ENCODE peak calls at places on chromosome 19, in four cellular contexts. K is A549, C is lung, E is AG10803. H is an unnamed sample.
A peak's percentile ranks its signal among the peaks of the same experiment; 100 is the strongest.

GRCh38 chr19:2095338-2095938 is 688 bp downstream of the MOB3A start:
- DNase-seq in K (no peak), C (no peak), E (no peak), H (no peak)

GRCh38 chr19:46080561-46080960 is 39.8 kb upstream of the IGFL4 start:
- DNase-seq in E (peak; percentile 92), K (peak; percentile 65), C (no peak), H (peak; percentile 89)

GRCh38 chr19:37361994-37362393 is 8.9 kb upstream of the ZNF527 start:
- DNase-seq in K (no peak), C (no peak), E (peak; percentile 1), H (peak; percentile 42)

GRCh38 chr19:44753932-44754742 is 5.6 kb downstream of the BCL3 start:
- DNase-seq in K (peak; percentile 90), E (peak; percentile 86), C (peak; percentile 96), H (peak; percentile 90)

GRCh38 chr19:4866595-4867424 is 657 bp downstream of the PLIN3 start:
- DNase-seq in E (peak; percentile 48), C (peak; percentile 63), K (no peak), H (peak; percentile 38)

GRCh38 chr19:18392417-18392816 is 5.0 kb downstream of the LRRC25 start:
- DNase-seq in C (peak; percentile 64), K (no peak), E (no peak), H (peak; percentile 75)

GRCh38 chr19:788821-789472 is 8.3 kb upstream of the PTBP1 start:
- DNase-seq in E (peak; percentile 54), K (no peak), C (no peak), H (no peak)

GRCh38 chr19:1861599-1862031 is 1.8 kb downstream of the KLF16 start:
- DNase-seq in C (no peak), K (no peak), E (no peak), H (no peak)

GRCh38 chr19:57016076-57016475 is 103.7 kb upstream of the USP29 start:
- DNase-seq in C (no peak), E (no peak), K (no peak), H (no peak)

GRCh38 chr19:9709305-9709704 is 34.4 kb upstream of the ZNF562 start:
- DNase-seq in C (no peak), E (no peak), K (no peak), H (no peak)

GRCh38 chr19:45485301-45486077 is 11.4 kb downstream of the RTN2 start:
- DNase-seq in K (peak; percentile 97), C (peak; percentile 98), E (peak; percentile 93), H (peak; percentile 94)

GRCh38 chr19:50427997-50428425 is 4.7 kb upstream of the MYBPC2 start:
- DNase-seq in C (peak; percentile 86), E (peak; percentile 69), K (no peak), H (peak; percentile 84)

GRCh38 chr19:55212447-55212846 is 3.1 kb upstream of the PTPRH start:
- DNase-seq in K (peak; percentile 81), C (no peak), E (no peak), H (no peak)

GRCh38 chr19:28582807-28583206 is 630.1 kb downstream of the UQCRFS1 start:
- DNase-seq in C (no peak), K (no peak), E (no peak), H (no peak)

GRCh38 chr19:10061717-10062310 is 24.3 kb upstream of the SHFL start:
- DNase-seq in C (no peak), E (no peak), K (no peak), H (no peak)

GRCh38 chr19:10086904-10087256 is 763 bp downstream of the SHFL start:
- DNase-seq in E (no peak), K (no peak), C (no peak), H (no peak)

GRCh38 chr19:40217921-40218890 is at the start of gene TTC9B:
- DNase-seq in E (no peak), C (no peak), K (peak; percentile 51), H (no peak)

GRCh38 chr19:57233207-57233606 is 2.4 kb downstream of the AURKC start:
- DNase-seq in E (no peak), C (no peak), K (no peak), H (no peak)

GRCh38 chr19:6800991-6801396 is 28.5 kb downstream of the VAV1 start:
- DNase-seq in C (no peak), K (peak; percentile 96), E (peak; percentile 82), H (peak; percentile 34)

GRCh38 chr19:48757089-48757675 is 1.9 kb downstream of the FGF21 start:
- DNase-seq in E (no peak), C (no peak), K (no peak), H (no peak)

GRCh38 chr19:10332158-10332964 is 968 bp downstream of the RAVER1 start:
- DNase-seq in K (no peak), E (no peak), C (no peak), H (no peak)

GRCh38 chr19:10379880-10380310 is 477 bp downstream of the TYK2 start:
- DNase-seq in C (no peak), K (no peak), E (no peak), H (no peak)

GRCh38 chr19:588758-589692 is 656 bp upstream of the HCN2 start:
- DNase-seq in K (peak; percentile 64), E (no peak), C (no peak), H (no peak)

GRCh38 chr19:58401825-58402433 is 6.5 kb downstream of the RNF225 start:
- DNase-seq in C (no peak), E (no peak), K (no peak), H (no peak)

GRCh38 chr19:46616631-46617322 is 8.1 kb downstream of the PTGIR start:
- DNase-seq in K (peak; percentile 77), C (no peak), E (peak; percentile 73), H (peak; percentile 82)

GRCh38 chr19:49133621-49134454 is 14.5 kb downstream of the PPFIA3 start:
- DNase-seq in E (peak; percentile 40), C (peak; percentile 78), K (peak; percentile 72), H (peak; percentile 58)

GRCh38 chr19:45558399-45558878 is 26.2 kb downstream of the OPA3 start:
- DNase-seq in K (peak; percentile 83), C (peak; percentile 42), E (no peak), H (peak; percentile 58)

GRCh38 chr19:47351545-47351944 is 2.4 kb downstream of the DHX34 start:
- DNase-seq in K (peak; percentile 74), C (no peak), E (peak; percentile 24), H (peak; percentile 52)

GRCh38 chr19:42199440-42200115 is 17.9 kb downstream of the DEDD2 start:
- DNase-seq in K (no peak), E (no peak), C (peak; percentile 70), H (no peak)
- TF ChIP-seq CTCF in K (no peak), E (no peak), C (no peak), H (no peak)

GRCh38 chr19:14477417-14478112 is 2.4 kb upstream of the PTGER1 start:
- DNase-seq in K (no peak), C (no peak), E (no peak), H (no peak)

GRCh38 chr19:14478113-14478545 is 3.0 kb upstream of the PTGER1 start:
- DNase-seq in K (no peak), C (no peak), E (no peak), H (no peak)

GRCh38 chr19:14475251-14476073 is at the start of gene PTGER1:
- DNase-seq in C (no peak), E (no peak), K (peak; percentile 41), H (no peak)

GRCh38 chr19:14476307-14476662 is 1.1 kb upstream of the PTGER1 start:
- DNase-seq in E (no peak), K (no peak), C (no peak), H (no peak)

GRCh38 chr19:14476663-14477401 is 1.7 kb upstream of the PTGER1 start:
- DNase-seq in C (no peak), E (peak; percentile 78), K (peak; percentile 73), H (peak; percentile 79)
- H3K4me3 ChIP-seq in C (no peak overlapping the region), E (no peak overlapping the region), K (no peak overlapping the region), H (no peak overlapping the region)

DNA sequence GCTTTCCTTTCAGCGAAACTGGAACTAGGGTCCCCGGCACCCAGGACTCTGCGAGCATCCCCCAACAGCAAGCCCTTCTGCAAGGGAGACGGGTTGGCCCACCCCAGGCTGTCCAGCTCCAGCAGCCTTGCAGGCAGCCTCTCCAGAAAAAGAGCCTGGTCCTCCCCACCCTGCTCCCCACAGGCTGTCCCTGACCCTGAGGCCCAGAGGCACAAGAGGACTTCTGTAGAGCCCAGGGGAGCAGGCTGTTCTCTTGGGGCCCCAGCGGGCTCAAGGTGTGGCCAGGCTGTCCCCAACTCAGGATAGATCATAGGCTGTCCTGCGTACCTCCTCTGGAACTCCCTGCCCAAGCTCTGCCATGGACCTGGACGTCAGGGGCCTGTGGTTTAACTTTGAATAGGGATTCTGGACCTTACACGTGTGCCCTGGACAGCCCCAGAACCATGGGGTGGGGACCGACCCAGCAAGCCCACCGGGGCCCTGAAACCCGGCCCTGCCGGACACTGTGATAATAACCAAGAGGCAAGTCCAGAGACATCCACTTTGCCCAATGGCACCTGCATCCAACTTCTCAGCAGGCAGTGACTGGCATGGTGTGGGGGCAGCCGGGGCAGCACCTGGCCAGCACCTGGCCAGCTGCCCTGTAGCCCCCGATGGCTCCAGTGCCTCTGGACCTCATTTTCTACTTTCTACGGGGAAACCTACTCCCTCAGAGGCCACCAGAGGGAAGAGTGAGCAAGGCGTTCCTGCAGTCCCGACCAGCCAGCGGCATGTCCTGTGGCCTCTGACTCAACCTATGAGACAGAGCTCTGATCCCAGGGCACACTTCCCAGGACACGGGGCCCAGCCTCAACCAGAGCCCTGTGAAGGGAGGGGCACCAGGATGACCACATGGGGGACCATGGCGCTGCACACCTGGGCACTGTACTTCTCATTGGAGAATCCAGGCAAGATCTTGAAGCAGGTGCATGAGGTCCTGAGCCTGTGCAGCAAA is 50.9 kb upstream of the TPM4 start:
- DNase-seq in C (no peak), E (peak; percentile 74), K (peak; percentile 64), H (peak; percentile 61)
- TF ChIP-seq CTCF in C (peak; percentile 11), E (peak; percentile 78), K (no peak), H (peak; percentile 61)

DNA sequence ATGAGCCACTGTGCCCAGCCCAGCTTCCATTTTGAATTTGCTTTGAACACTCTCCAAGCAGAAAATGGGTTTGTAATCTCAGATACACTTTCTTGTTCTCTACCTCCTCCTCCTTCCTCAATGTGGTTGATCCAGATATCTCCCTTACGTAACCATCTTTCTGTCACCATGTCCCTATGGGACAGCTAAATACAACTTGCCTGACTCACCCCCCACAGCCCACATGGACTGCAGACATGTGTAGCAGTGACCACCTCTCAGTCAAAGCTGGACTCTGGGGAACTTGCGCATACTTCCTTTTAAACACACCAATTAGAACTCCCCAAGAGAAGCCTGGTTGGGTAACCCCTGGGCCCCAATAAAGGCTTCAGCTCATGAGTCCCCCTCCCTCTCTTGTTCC is 10.8 kb upstream of the ZNF799 start:
- DNase-seq in E (no peak), K (no peak), C (no peak), H (no peak)
- H3K4me3 ChIP-seq in E (no peak overlapping the region), K (no peak overlapping the region), C (no peak overlapping the region), H (no peak overlapping the region)

GRCh38 chr19:23855676-23856075 is 59.0 kb upstream of the ZNF726 start:
- DNase-seq in K (no peak), C (no peak), E (no peak), H (no peak)
- TF ChIP-seq CTCF in K (no peak), C (no peak), E (no peak), H (no peak)

GRCh38 chr19:51593969-51594773 is 23.1 kb downstream of the ZNF175 start:
- DNase-seq in K (peak; percentile 98), C (peak; percentile 98), E (peak; percentile 97), H (peak; percentile 98)
- H3K4me3 ChIP-seq in K (peak overlapping the region; percentile 68), C (peak overlapping the region; percentile 64), E (peak overlapping the region; percentile 83), H (peak overlapping the region; percentile 75)